ENCODE peak calls at places on chromosomes 4 and X, in eight cellular contexts. One of them, this sample, is unnamed.

GRCh38 chr4:181971411-181971810 is 271.8 kb upstream of the TENM3 start:
- DNase-seq in stimulated activated CD4-positive, alpha-beta T cell treated with anti-CD3 and anti-CD28 coated beads, TNF-alpha, amount 100 ng/mL, for 4 hours: no peak
- DNase-seq in mesenteric fat pad: no peak
- DNase-seq in activated CD8-positive, alpha-beta T cell treated with anti-CD3 and anti-CD28 coated beads for 36 hours: no peak
- DNase-seq in stimulated activated CD8-positive, alpha-beta memory T cell treated with anti-CD3 and anti-CD28 coated beads, Interleukin-7, amount 100 ng/mL, for 1 hour: no peak
- DNase-seq in fibroblast of pulmonary artery: no peak
- DNase-seq in activated naive CD4-positive, alpha-beta T cell treated with anti-CD3 and anti-CD28 coated beads, Interleukin-2, amount 10 ng/mL, durations not matched to agents 7 days and 5 days: no peak
- DNase-seq in T follicular helper cell: no peak
- DNase-seq in this sample: peak; percentile 85

GRCh38 chr4:84324850-84325249 is 174.2 kb downstream of the NKX6-1 start:
- DNase-seq in fibroblast of pulmonary artery: no peak
- DNase-seq in mesenteric fat pad: no peak
- DNase-seq in stimulated activated CD8-positive, alpha-beta memory T cell treated with anti-CD3 and anti-CD28 coated beads, Interleukin-7, amount 100 ng/mL, for 1 hour: no peak
- DNase-seq in T follicular helper cell: no peak
- DNase-seq in activated CD8-positive, alpha-beta T cell treated with anti-CD3 and anti-CD28 coated beads for 36 hours: no peak
- DNase-seq in stimulated activated CD4-positive, alpha-beta T cell treated with anti-CD3 and anti-CD28 coated beads, TNF-alpha, amount 100 ng/mL, for 4 hours: no peak
- DNase-seq in activated naive CD4-positive, alpha-beta T cell treated with anti-CD3 and anti-CD28 coated beads, Interleukin-2, amount 10 ng/mL, durations not matched to agents 7 days and 5 days: no peak
- DNase-seq in this sample: no peak

GRCh38 chr4:155489261-155489660 is 112.5 kb upstream of the MAP9 start:
- DNase-seq in stimulated activated CD4-positive, alpha-beta T cell treated with anti-CD3 and anti-CD28 coated beads, TNF-alpha, amount 100 ng/mL, for 4 hours: no peak
- DNase-seq in stimulated activated CD8-positive, alpha-beta memory T cell treated with anti-CD3 and anti-CD28 coated beads, Interleukin-7, amount 100 ng/mL, for 1 hour: no peak
- DNase-seq in fibroblast of pulmonary artery: no peak
- DNase-seq in T follicular helper cell: no peak
- DNase-seq in mesenteric fat pad: no peak
- DNase-seq in activated CD8-positive, alpha-beta T cell treated with anti-CD3 and anti-CD28 coated beads for 36 hours: no peak
- DNase-seq in activated naive CD4-positive, alpha-beta T cell treated with anti-CD3 and anti-CD28 coated beads, Interleukin-2, amount 10 ng/mL, durations not matched to agents 7 days and 5 days: no peak
- DNase-seq in this sample: no peak

GRCh38 chr4:8597319-8597718 is 4.8 kb downstream of the CPZ start:
- DNase-seq in stimulated activated CD8-positive, alpha-beta memory T cell treated with anti-CD3 and anti-CD28 coated beads, Interleukin-7, amount 100 ng/mL, for 1 hour: no peak
- DNase-seq in activated CD8-positive, alpha-beta T cell treated with anti-CD3 and anti-CD28 coated beads for 36 hours: no peak
- DNase-seq in T follicular helper cell: no peak
- DNase-seq in mesenteric fat pad: no peak
- DNase-seq in stimulated activated CD4-positive, alpha-beta T cell treated with anti-CD3 and anti-CD28 coated beads, TNF-alpha, amount 100 ng/mL, for 4 hours: no peak
- DNase-seq in fibroblast of pulmonary artery: no peak
- DNase-seq in activated naive CD4-positive, alpha-beta T cell treated with anti-CD3 and anti-CD28 coated beads, Interleukin-2, amount 10 ng/mL, durations not matched to agents 7 days and 5 days: no peak
- DNase-seq in this sample: no peak

GRCh38 chr4:187158003-187158402 is 434.3 kb upstream of the FAT1 start:
- DNase-seq in T follicular helper cell: no peak
- DNase-seq in stimulated activated CD4-positive, alpha-beta T cell treated with anti-CD3 and anti-CD28 coated beads, TNF-alpha, amount 100 ng/mL, for 4 hours: no peak
- DNase-seq in mesenteric fat pad: no peak
- DNase-seq in activated naive CD4-positive, alpha-beta T cell treated with anti-CD3 and anti-CD28 coated beads, Interleukin-2, amount 10 ng/mL, durations not matched to agents 7 days and 5 days: no peak
- DNase-seq in activated CD8-positive, alpha-beta T cell treated with anti-CD3 and anti-CD28 coated beads for 36 hours: no peak
- DNase-seq in stimulated activated CD8-positive, alpha-beta memory T cell treated with anti-CD3 and anti-CD28 coated beads, Interleukin-7, amount 100 ng/mL, for 1 hour: no peak
- DNase-seq in fibroblast of pulmonary artery: no peak
- DNase-seq in this sample: no peak

GRCh38 chrX:78838709-78839108 is 91.2 kb downstream of the LPAR4 start:
- DNase-seq in stimulated activated CD4-positive, alpha-beta T cell treated with anti-CD3 and anti-CD28 coated beads, TNF-alpha, amount 100 ng/mL, for 4 hours: no peak
- DNase-seq in stimulated activated CD8-positive, alpha-beta memory T cell treated with anti-CD3 and anti-CD28 coated beads, Interleukin-7, amount 100 ng/mL, for 1 hour: no peak
- DNase-seq in fibroblast of pulmonary artery: no peak
- DNase-seq in activated naive CD4-positive, alpha-beta T cell treated with anti-CD3 and anti-CD28 coated beads, Interleukin-2, amount 10 ng/mL, durations not matched to agents 7 days and 5 days: no peak
- DNase-seq in mesenteric fat pad: no peak
- DNase-seq in activated CD8-positive, alpha-beta T cell treated with anti-CD3 and anti-CD28 coated beads for 36 hours: no peak
- DNase-seq in T follicular helper cell: no peak
- DNase-seq in this sample: no peak

GRCh38 chr4:153152453-153153338 is 51.5 kb upstream of the TRIM2 start:
- DNase-seq in T follicular helper cell: peak; percentile 45
- DNase-seq in fibroblast of pulmonary artery: no peak
- DNase-seq in stimulated activated CD8-positive, alpha-beta memory T cell treated with anti-CD3 and anti-CD28 coated beads, Interleukin-7, amount 100 ng/mL, for 1 hour: peak; percentile 20
- DNase-seq in activated naive CD4-positive, alpha-beta T cell treated with anti-CD3 and anti-CD28 coated beads, Interleukin-2, amount 10 ng/mL, durations not matched to agents 7 days and 5 days: peak; percentile 75
- DNase-seq in activated CD8-positive, alpha-beta T cell treated with anti-CD3 and anti-CD28 coated beads for 36 hours: peak; percentile 91
- DNase-seq in mesenteric fat pad: no peak
- DNase-seq in stimulated activated CD4-positive, alpha-beta T cell treated with anti-CD3 and anti-CD28 coated beads, TNF-alpha, amount 100 ng/mL, for 4 hours: peak; percentile 57
- DNase-seq in this sample: peak; percentile 88

GRCh38 chr4:60506061-60506460 is 694.1 kb upstream of the ADGRL3 start:
- DNase-seq in fibroblast of pulmonary artery: no peak
- DNase-seq in stimulated activated CD8-positive, alpha-beta memory T cell treated with anti-CD3 and anti-CD28 coated beads, Interleukin-7, amount 100 ng/mL, for 1 hour: no peak
- DNase-seq in activated naive CD4-positive, alpha-beta T cell treated with anti-CD3 and anti-CD28 coated beads, Interleukin-2, amount 10 ng/mL, durations not matched to agents 7 days and 5 days: no peak
- DNase-seq in stimulated activated CD4-positive, alpha-beta T cell treated with anti-CD3 and anti-CD28 coated beads, TNF-alpha, amount 100 ng/mL, for 4 hours: no peak
- DNase-seq in T follicular helper cell: no peak
- DNase-seq in activated CD8-positive, alpha-beta T cell treated with anti-CD3 and anti-CD28 coated beads for 36 hours: no peak
- DNase-seq in mesenteric fat pad: no peak
- DNase-seq in this sample: no peak

GRCh38 chr4:15132739-15133138 is 130.5 kb downstream of the CPEB2 start:
- DNase-seq in mesenteric fat pad: no peak
- DNase-seq in activated CD8-positive, alpha-beta T cell treated with anti-CD3 and anti-CD28 coated beads for 36 hours: no peak
- DNase-seq in fibroblast of pulmonary artery: no peak
- DNase-seq in stimulated activated CD8-positive, alpha-beta memory T cell treated with anti-CD3 and anti-CD28 coated beads, Interleukin-7, amount 100 ng/mL, for 1 hour: no peak
- DNase-seq in activated naive CD4-positive, alpha-beta T cell treated with anti-CD3 and anti-CD28 coated beads, Interleukin-2, amount 10 ng/mL, durations not matched to agents 7 days and 5 days: no peak
- DNase-seq in stimulated activated CD4-positive, alpha-beta T cell treated with anti-CD3 and anti-CD28 coated beads, TNF-alpha, amount 100 ng/mL, for 4 hours: no peak
- DNase-seq in T follicular helper cell: no peak
- DNase-seq in this sample: no peak

This sample was measured in OCI-M1.